ENCODE peak calls at places on chromosome 16, in five cellular contexts. One of them, this sample, is unnamed.

GRCh38 chr16:21281698-21282389 is 3.8 kb upstream of the CRYM start:
- DNase-seq in SK-N-SH: no peak
- DNase-seq in HepG2: no peak
- DNase-seq in K562: no peak
- DNase-seq in GM12878: no peak
- DNase-seq in this sample: no peak

GRCh38 chr16:15597822-15598647 is 44.9 kb downstream of the MARF1 start:
- DNase-seq in SK-N-SH: no peak
- DNase-seq in HepG2: no peak
- DNase-seq in K562: no peak
- DNase-seq in GM12878: no peak
- DNase-seq in this sample: no peak

GRCh38 chr16:726188-726437 is 130 bp downstream of the CCDC78 start:
- DNase-seq in SK-N-SH: no peak
- DNase-seq in HepG2: no peak
- DNase-seq in K562: no peak
- DNase-seq in GM12878: no peak
- DNase-seq in this sample: no peak

GRCh38 chr16:81491522-81492188 is 47.0 kb downstream of the CMIP start:
- DNase-seq in SK-N-SH: no peak
- DNase-seq in HepG2: no peak
- DNase-seq in K562: no peak
- DNase-seq in GM12878: no peak
- DNase-seq in this sample: no peak

GRCh38 chr16:68539704-68540370 is 746 bp downstream of the ZFP90 start:
- DNase-seq in SK-N-SH: no peak
- DNase-seq in HepG2: no peak
- DNase-seq in K562: no peak
- DNase-seq in GM12878: no peak
- DNase-seq in this sample: no peak

GRCh38 chr16:22318690-22319358 is 21.6 kb downstream of the POLR3E start:
- DNase-seq in SK-N-SH: peak; percentile 54
- DNase-seq in HepG2: peak; percentile 45
- DNase-seq in K562: peak; percentile 52
- DNase-seq in GM12878: no peak
- DNase-seq in this sample: peak; percentile 62

GRCh38 chr16:82481455-82481854 is 145.3 kb upstream of the CDH13 start:
- DNase-seq in SK-N-SH: no peak
- DNase-seq in HepG2: no peak
- DNase-seq in K562: no peak
- DNase-seq in GM12878: no peak
- DNase-seq in this sample: no peak

GRCh38 chr16:12771341-12771798 is 32.3 kb downstream of the CPPED1 start:
- DNase-seq in SK-N-SH: no peak
- DNase-seq in HepG2: peak; percentile 52
- DNase-seq in K562: no peak
- DNase-seq in GM12878: no peak
- DNase-seq in this sample: no peak

GRCh38 chr16:2856061-2856670 is 1.8 kb downstream of the PRSS22 start:
- DNase-seq in SK-N-SH: peak; percentile 81
- DNase-seq in HepG2: no peak
- DNase-seq in K562: peak; percentile 85
- DNase-seq in GM12878: no peak
- DNase-seq in this sample: peak; percentile 68

GRCh38 chr16:18969050-18969854 is 14.5 kb upstream of the TMC7 start:
- DNase-seq in SK-N-SH: peak; percentile 84
- DNase-seq in HepG2: peak; percentile 66
- DNase-seq in K562: peak; percentile 82
- DNase-seq in GM12878: peak; percentile 16
- DNase-seq in this sample: peak; percentile 88

GRCh38 chr16:8675183-8676159 is 1.1 kb downstream of the ABAT start:
- DNase-seq in SK-N-SH: peak; percentile 77
- DNase-seq in HepG2: peak; percentile 96
- DNase-seq in K562: no peak
- DNase-seq in GM12878: no peak
- DNase-seq in this sample: no peak

GRCh38 chr16:4494746-4495490 is 18.7 kb downstream of the HMOX2 start:
- DNase-seq in SK-N-SH: no peak
- DNase-seq in HepG2: no peak
- DNase-seq in K562: no peak
- DNase-seq in GM12878: no peak
- DNase-seq in this sample: no peak

GRCh38 chr16:29857133-29857760 is 5.8 kb downstream of the CDIPT start:
- DNase-seq in SK-N-SH: no peak
- DNase-seq in HepG2: no peak
- DNase-seq in K562: no peak
- DNase-seq in GM12878: no peak
- DNase-seq in this sample: no peak

GRCh38 chr16:88477631-88478030 is 24.6 kb downstream of the ZFPM1 start:
- DNase-seq in SK-N-SH: no peak
- DNase-seq in HepG2: no peak
- DNase-seq in K562: no peak
- DNase-seq in GM12878: no peak
- DNase-seq in this sample: no peak
- TF ChIP-seq FOXM1 in SK-N-SH: no peak
- TF ChIP-seq FOXM1 in HepG2: no peak
- TF ChIP-seq FOXM1 in K562: no peak
- TF ChIP-seq FOXM1 in GM12878: no peak
- TF ChIP-seq FOXM1 in this sample: no peak

GRCh38 chr16:66935319-66936011 is at the start of gene CES2:
- DNase-seq in SK-N-SH: peak; percentile 71
- DNase-seq in HepG2: peak; percentile 84
- DNase-seq in K562: peak; percentile 58
- DNase-seq in GM12878: no peak
- DNase-seq in this sample: no peak
- TF ChIP-seq FOXM1 in SK-N-SH: no peak
- TF ChIP-seq FOXM1 in HepG2: no peak
- TF ChIP-seq FOXM1 in K562: no peak
- TF ChIP-seq FOXM1 in GM12878: no peak
- TF ChIP-seq FOXM1 in this sample: no peak

DNA sequence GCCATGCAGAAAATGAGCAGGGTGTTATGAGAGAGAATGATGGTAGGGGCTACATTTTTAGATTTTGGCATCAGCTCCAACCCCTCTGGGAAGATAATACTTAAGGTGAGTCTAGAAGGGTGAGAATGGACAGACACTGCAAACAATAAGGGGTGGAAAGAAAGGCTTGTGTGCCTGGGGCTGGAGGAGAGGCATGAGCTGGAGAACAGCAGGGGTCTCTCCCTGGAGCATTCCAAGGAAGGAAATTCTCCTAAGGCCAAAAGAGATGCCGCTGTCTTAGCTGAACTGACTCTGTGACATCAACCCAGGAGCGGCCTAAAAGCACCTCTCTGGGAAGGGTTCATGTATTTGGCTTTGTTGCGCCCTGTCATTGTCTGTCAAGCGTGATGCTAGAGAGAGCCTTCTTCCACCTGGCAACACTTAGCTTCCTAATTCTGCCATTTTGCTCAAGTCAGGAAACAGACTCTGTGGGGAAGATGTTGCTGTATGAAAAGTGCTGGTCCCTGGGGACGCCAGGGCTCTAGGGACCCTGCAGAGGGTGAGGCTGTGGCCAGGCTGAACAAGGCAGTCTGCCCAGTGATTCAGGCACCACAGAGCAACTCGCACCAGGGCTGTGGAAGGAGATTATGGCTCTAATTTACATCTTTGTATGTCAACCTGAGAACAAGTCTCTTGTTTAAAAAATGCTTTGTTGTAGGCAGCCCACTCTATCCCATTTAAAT is 225.7 kb downstream of the CBLN1 start:
- DNase-seq in SK-N-SH: no peak
- DNase-seq in HepG2: no peak
- DNase-seq in K562: no peak
- DNase-seq in GM12878: no peak
- DNase-seq in this sample: no peak
- TF ChIP-seq FOXM1 in SK-N-SH: no peak
- TF ChIP-seq FOXM1 in HepG2: no peak
- TF ChIP-seq FOXM1 in K562: no peak
- TF ChIP-seq FOXM1 in GM12878: no peak
- TF ChIP-seq FOXM1 in this sample: no peak

DNA sequence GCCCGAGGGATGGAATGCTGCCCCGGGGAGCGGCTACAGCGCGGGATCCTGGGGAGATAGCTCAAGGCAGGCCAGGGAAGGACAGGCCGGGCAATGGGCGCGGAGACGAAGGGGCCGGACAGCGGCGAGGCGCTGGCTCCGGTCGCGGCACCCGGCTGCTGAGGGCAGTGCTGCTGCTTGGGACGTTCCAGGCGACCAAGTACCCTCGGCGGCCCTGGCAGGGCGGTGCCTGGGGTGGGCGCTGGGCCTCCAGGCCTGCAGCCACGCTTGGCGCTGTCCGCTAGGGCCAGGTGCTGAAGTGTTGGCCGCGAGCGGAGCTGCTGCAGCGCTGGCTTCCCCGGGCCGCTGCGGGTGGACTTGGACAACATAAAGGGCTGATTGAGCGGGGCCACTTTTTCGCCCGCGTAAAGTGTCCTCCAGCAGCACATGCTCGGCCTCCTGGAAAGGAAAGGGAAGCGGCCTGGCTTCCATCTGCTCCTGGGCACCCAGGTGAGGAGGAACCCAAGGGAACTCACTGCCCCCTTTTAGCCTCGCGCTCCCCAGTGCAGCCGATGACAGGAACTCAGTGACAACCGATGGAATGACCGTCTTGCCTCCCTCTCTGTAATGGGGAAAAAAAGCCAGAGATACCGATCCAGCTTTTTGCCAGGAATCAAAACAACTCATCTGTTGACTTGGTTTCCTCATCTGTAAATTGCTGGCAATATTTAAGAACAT is 23.7 kb downstream of the CLEC3A start:
- DNase-seq in SK-N-SH: peak; percentile 16
- DNase-seq in HepG2: peak; percentile 59
- DNase-seq in K562: peak; percentile 59
- DNase-seq in GM12878: no peak
- DNase-seq in this sample: peak; percentile 83
- TF ChIP-seq FOXM1 in SK-N-SH: no peak
- TF ChIP-seq FOXM1 in HepG2: peak; percentile 95
- TF ChIP-seq FOXM1 in K562: no peak
- TF ChIP-seq FOXM1 in GM12878: no peak
- TF ChIP-seq FOXM1 in this sample: no peak

GRCh38 chr16:85670840-85671239 is 17.9 kb downstream of the GINS2 start:
- DNase-seq in SK-N-SH: no peak
- DNase-seq in HepG2: no peak
- DNase-seq in K562: no peak
- DNase-seq in GM12878: no peak
- DNase-seq in this sample: no peak
- TF ChIP-seq FOXM1 in SK-N-SH: no peak
- TF ChIP-seq FOXM1 in HepG2: no peak
- TF ChIP-seq FOXM1 in K562: no peak
- TF ChIP-seq FOXM1 in GM12878: no peak
- TF ChIP-seq FOXM1 in this sample: no peak

DNA sequence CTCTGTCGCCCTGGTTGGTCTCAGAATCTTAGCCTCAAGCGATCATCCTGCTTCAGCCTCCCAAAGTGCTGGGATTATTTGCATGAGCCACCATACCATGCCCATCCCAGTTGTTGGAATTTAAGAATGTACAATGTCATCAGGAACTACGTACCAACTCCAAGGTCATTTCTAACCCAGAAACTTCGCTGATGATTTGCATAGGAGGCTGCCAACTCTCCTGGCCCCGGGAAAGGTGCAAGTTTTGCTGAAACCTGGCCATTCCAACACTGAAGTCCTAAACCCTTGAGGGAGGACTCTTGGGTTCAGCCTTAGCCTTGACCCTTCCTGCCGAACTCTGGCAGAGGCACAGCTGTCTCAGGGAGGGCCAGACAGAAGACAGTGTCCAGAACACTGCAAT is 2.9 kb upstream of the KIFC3 start:
- DNase-seq in SK-N-SH: no peak
- DNase-seq in HepG2: peak; percentile 59
- DNase-seq in K562: no peak
- DNase-seq in GM12878: no peak
- DNase-seq in this sample: no peak
- TF ChIP-seq FOXM1 in SK-N-SH: no peak
- TF ChIP-seq FOXM1 in HepG2: no peak
- TF ChIP-seq FOXM1 in K562: no peak
- TF ChIP-seq FOXM1 in GM12878: no peak
- TF ChIP-seq FOXM1 in this sample: no peak

GRCh38 chr16:53821487-53821886 is 117.5 kb downstream of the FTO start:
- DNase-seq in SK-N-SH: no peak
- DNase-seq in HepG2: no peak
- DNase-seq in K562: no peak
- DNase-seq in GM12878: no peak
- DNase-seq in this sample: no peak

GRCh38 chr16:53816211-53816610 is 112.3 kb downstream of the FTO start:
- DNase-seq in SK-N-SH: no peak
- DNase-seq in HepG2: no peak
- DNase-seq in K562: no peak
- DNase-seq in GM12878: no peak
- DNase-seq in this sample: no peak

GRCh38 chr16:53814791-53815190 is 110.8 kb downstream of the FTO start:
- DNase-seq in SK-N-SH: no peak
- DNase-seq in HepG2: no peak
- DNase-seq in K562: no peak
- DNase-seq in GM12878: no peak
- DNase-seq in this sample: no peak

GRCh38 chr16:53817117-53817516 is 113.2 kb downstream of the FTO start:
- DNase-seq in SK-N-SH: no peak
- DNase-seq in HepG2: no peak
- DNase-seq in K562: no peak
- DNase-seq in GM12878: no peak
- DNase-seq in this sample: no peak

DNA sequence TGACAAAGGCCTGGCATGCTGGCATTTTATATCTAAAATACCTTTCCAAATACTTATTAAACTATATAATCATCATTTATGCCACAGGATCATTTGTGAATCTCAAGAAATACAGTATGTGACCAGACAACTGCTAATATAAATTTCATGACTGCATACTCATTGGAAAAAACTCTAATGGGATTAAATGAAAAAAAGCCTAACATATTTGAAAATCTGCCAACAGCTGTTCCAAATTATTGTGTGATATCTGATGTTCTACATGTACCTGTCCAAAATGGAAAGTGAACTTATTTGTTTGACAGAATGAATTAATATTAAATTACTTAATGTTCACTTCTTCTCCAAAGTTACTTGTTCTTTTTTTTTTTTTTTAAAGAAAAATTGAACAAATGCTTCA is 113.9 kb downstream of the FTO start:
- DNase-seq in SK-N-SH: peak; percentile 19
- DNase-seq in HepG2: no peak
- DNase-seq in K562: no peak
- DNase-seq in GM12878: no peak
- DNase-seq in this sample: no peak
- TF ChIP-seq FOXM1 in SK-N-SH: peak; percentile 51
- TF ChIP-seq FOXM1 in HepG2: no peak
- TF ChIP-seq FOXM1 in K562: no peak
- TF ChIP-seq FOXM1 in GM12878: no peak
- TF ChIP-seq FOXM1 in this sample: no peak